ENCODE peak calls at places on chromosomes 7 and 10, in seven cellular contexts. K is pancreas, M is IMR-90, Y is heart left ventricle, H is PC-9, D is H9, Z is A549. E is an unnamed sample.

GRCh38 chr10:59057350-59057749 is 119.1 kb upstream of the PHYHIPL start:
- DNase-seq in H (no peak), D (no peak), Y (no peak), M (no peak), Z (no peak), K (no peak), E (no peak)

GRCh38 chr10:103911021-103911459 is 6.9 kb downstream of the STN1 start:
- DNase-seq in H (no peak), Z (no peak), M (no peak), K (no peak), D (no peak), Y (no peak), E (no peak)

GRCh38 chr10:11042375-11042774 is 24.7 kb downstream of the CELF2 start:
- DNase-seq in Y (no peak), K (no peak), H (no peak), M (peak; percentile 21), D (no peak), Z (no peak), E (no peak)

GRCh38 chr10:120750167-120750566 is 101.0 kb upstream of the WDR11 start:
- DNase-seq in D (no peak), Y (no peak), M (no peak), H (no peak), K (no peak), Z (no peak), E (no peak)

GRCh38 chr7:15143936-15144335 is 241.4 kb upstream of the DGKB start:
- DNase-seq in D (no peak), Z (no peak), M (no peak), Y (no peak), K (no peak), H (no peak), E (no peak)

GRCh38 chr7:4738711-4739527 is 36.5 kb upstream of the AP5Z1 start:
- DNase-seq in D (peak; percentile 80), Z (peak; percentile 91), K (peak; percentile 21), H (no peak), M (peak; percentile 95), Y (peak; percentile 51), E (peak; percentile 74)

GRCh38 chr7:44096326-44096881 is 7.7 kb upstream of the AEBP1 start:
- DNase-seq in Y (no peak), D (no peak), M (no peak), K (no peak), H (no peak), Z (no peak), E (no peak)

GRCh38 chr7:28835800-28836199 is 122.3 kb downstream of the TRIL start:
- DNase-seq in M (peak; percentile 75), D (no peak), K (no peak), H (no peak), Y (no peak), Z (no peak), E (no peak)

GRCh38 chr10:93397020-93397419 is 85.1 kb downstream of the MYOF start:
- DNase-seq in H (no peak), Y (no peak), D (no peak), M (peak; percentile 61), K (no peak), Z (no peak), E (no peak)
- H3K27ac ChIP-seq in H (no peak overlapping the region), Y (no peak overlapping the region), D (no peak overlapping the region), M (peak overlapping the region; percentile 67), K (no peak overlapping the region), Z (no peak overlapping the region), E (no peak overlapping the region)

GRCh38 chr7:104984591-104985258 is 29.3 kb upstream of the KMT2E start:
- DNase-seq in K (no peak), M (no peak), Y (no peak), Z (no peak), H (no peak), D (no peak), E (no peak)
- H3K4me1 ChIP-seq in K (peaks cover 21% of the 10 kb centered on the region), M (peaks cover 9% of the 10 kb centered on the region), Y (peaks cover 70% of the 10 kb centered on the region), Z (peaks cover 37% of the 10 kb centered on the region), H (peaks cover 35% of the 10 kb centered on the region), D (no peaks in the 10 kb centered on the region), E (peaks cover 2% of the 10 kb centered on the region)

DNA sequence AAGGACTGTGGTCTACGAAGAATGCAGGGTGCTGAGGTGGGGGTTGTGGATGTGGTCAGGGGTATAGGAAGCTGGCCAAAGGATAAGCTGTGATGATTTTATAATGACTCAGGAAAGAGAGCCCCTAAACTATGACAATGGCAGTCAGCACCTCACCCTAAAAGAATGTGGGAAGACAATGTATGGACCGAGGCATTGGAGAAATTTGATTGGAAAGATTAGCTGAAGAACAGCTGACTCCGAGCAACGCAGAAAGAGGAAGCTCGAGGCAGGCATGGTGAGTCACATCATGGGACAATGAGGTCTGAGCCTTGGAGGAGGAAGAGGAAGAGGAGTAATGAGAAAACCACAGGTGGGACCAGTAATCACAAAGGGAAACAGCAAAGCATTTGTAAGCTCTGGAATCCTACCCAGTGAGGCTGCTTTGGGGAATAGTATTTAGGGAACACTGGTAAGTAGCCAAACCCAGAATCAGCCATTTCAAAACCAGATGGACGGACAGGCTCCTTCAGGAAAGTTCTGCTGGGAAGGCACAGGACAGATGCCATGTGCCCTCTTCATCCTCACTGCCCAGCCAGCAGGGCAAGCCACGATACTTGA is 295.4 kb downstream of the PRPF18 start:
- DNase-seq in M (peak; percentile 98), D (peak; percentile 89), Y (peak; percentile 66), Z (no peak), H (peak; percentile 97), K (no peak), E (no peak)
- H3K27ac ChIP-seq in M (peak overlapping the region; percentile 81), D (peak overlapping the region; percentile 96), Y (peak overlapping the region; percentile 83), Z (no peak overlapping the region), H (peak overlapping the region; percentile 85), K (no peak overlapping the region), E (peak overlapping the region; percentile 37)

DNA sequence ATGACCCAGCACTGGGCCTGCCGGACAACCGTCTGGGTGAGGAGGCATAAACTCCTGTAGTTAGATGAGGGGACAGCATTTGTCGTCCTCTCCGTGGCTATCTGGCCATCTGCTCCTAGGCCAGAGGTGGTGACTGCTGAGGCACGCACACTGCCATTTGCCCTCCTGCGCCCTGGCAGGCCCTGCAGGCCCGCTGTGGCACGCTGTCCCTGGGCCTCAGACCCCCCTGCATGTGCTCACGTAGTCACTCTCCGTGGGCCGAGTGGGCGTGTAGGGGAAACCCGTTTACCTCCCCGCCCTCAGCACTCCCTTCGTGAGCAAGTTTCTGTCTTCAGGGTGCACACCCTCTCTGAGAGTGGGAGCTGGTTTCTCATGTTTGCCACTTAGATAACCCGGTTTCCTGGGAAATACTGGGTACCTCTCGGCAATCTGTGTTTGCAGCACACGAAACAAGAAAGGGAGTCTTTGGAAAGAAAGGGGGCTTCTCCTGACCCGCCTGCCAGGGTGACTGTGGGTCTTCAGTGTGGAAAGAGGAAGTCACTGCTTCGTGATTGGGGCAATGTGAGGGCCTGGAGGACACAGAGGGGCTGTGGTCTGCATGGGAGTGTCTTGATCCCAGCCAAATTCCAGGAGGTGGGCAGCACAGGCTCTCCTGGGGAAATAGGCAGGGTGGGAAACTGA is 10.8 kb downstream of the ADAMTS14 start:
- DNase-seq in M (no peak), K (no peak), Y (no peak), D (no peak), Z (no peak), H (no peak), E (no peak)
- H3K4me1 ChIP-seq in M (no peaks in the 10 kb centered on the region), K (no peaks in the 10 kb centered on the region), Y (peaks cover 6% of the 10 kb centered on the region), D (no peaks in the 10 kb centered on the region), Z (no peaks in the 10 kb centered on the region), H (no peaks in the 10 kb centered on the region), E (no peaks in the 10 kb centered on the region)

DNA sequence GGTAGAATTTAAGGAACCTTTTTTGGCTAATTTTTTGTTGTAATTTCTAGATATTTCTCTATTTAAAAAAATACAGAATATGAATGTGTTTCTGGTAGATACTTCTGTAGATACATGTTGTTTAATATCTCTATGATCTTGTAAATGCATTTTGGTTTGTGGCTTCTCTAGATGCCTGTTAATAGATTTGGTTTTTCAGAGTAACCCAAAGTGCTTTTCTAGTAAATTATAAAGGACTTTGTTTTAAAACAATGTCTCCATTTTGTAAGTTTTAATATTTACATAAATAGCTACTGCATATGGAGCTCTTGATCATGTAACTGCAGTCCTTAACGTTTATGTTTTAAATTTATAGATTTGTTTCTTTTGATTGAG is 88.5 kb downstream of the MDFIC start:
- DNase-seq in D (no peak), H (no peak), M (no peak), Y (no peak), K (no peak), Z (no peak), E (no peak)
- H3K27ac ChIP-seq in D (no peak overlapping the region), H (no peak overlapping the region), M (no peak overlapping the region), Y (peak overlapping the region; percentile 72), K (no peak overlapping the region), Z (no peak overlapping the region), E (no peak overlapping the region)

E was measured in aorta.